ENCODE peak calls at places on chromosome 4, in nine cellular contexts. One of them, this sample, is unnamed.
A peak's percentile ranks its signal among the peaks of the same experiment; 100 is the strongest.

GRCh38 chr4:152572417-152573086 is 36.7 kb upstream of the FBXW7 start:
- DNase-seq in NCI-H1694: no peak
- DNase-seq in NCI-H1436: no peak
- DNase-seq in activated T-cell treated with anti-CD3 and anti-CD28 coated beads, Interleukin-2, amount 50 U/mL, for 1 hour: no peak
- DNase-seq in left cardiac atrium: no peak
- DNase-seq in heart right ventricle: no peak
- DNase-seq in NCI-H1930: no peak
- DNase-seq in heart left ventricle: no peak
- DNase-seq in hypothalamus: no peak
- DNase-seq in this sample: no peak

GRCh38 chr4:1991596-1992434 is 17.0 kb downstream of the NELFA start:
- DNase-seq in NCI-H1436: no peak
- DNase-seq in left cardiac atrium: no peak
- DNase-seq in NCI-H1930: no peak
- DNase-seq in hypothalamus: no peak
- DNase-seq in activated T-cell treated with anti-CD3 and anti-CD28 coated beads, Interleukin-2, amount 50 U/mL, for 1 hour: no peak
- DNase-seq in heart right ventricle: no peak
- DNase-seq in heart left ventricle: no peak
- DNase-seq in NCI-H1694: no peak
- DNase-seq in this sample: no peak

GRCh38 chr4:163332526-163333405 is at the start of gene NPY1R:
- DNase-seq in left cardiac atrium: peak; percentile 76
- DNase-seq in heart left ventricle: peak; percentile 70
- DNase-seq in heart right ventricle: peak; percentile 55
- DNase-seq in NCI-H1436: no peak
- DNase-seq in activated T-cell treated with anti-CD3 and anti-CD28 coated beads, Interleukin-2, amount 50 U/mL, for 1 hour: no peak
- DNase-seq in NCI-H1930: peak; percentile 57
- DNase-seq in NCI-H1694: no peak
- DNase-seq in hypothalamus: peak; percentile 87
- DNase-seq in this sample: peak; percentile 1

GRCh38 chr4:119314356-119314755 is 7.6 kb downstream of the FABP2 start:
- DNase-seq in activated T-cell treated with anti-CD3 and anti-CD28 coated beads, Interleukin-2, amount 50 U/mL, for 1 hour: no peak
- DNase-seq in hypothalamus: no peak
- DNase-seq in NCI-H1930: peak; percentile 34
- DNase-seq in left cardiac atrium: no peak
- DNase-seq in heart right ventricle: peak; percentile 29
- DNase-seq in NCI-H1436: peak; percentile 14
- DNase-seq in NCI-H1694: peak; percentile 20
- DNase-seq in heart left ventricle: no peak
- DNase-seq in this sample: peak; percentile 6

GRCh38 chr4:37976513-37976912 is 16.3 kb downstream of the PTTG2 start:
- DNase-seq in left cardiac atrium: no peak
- DNase-seq in hypothalamus: no peak
- DNase-seq in heart left ventricle: no peak
- DNase-seq in NCI-H1930: no peak
- DNase-seq in heart right ventricle: no peak
- DNase-seq in activated T-cell treated with anti-CD3 and anti-CD28 coated beads, Interleukin-2, amount 50 U/mL, for 1 hour: no peak
- DNase-seq in NCI-H1694: no peak
- DNase-seq in NCI-H1436: no peak
- DNase-seq in this sample: no peak

GRCh38 chr4:15665738-15666365 is 10.7 kb upstream of the FBXL5 start:
- DNase-seq in heart right ventricle: peak; percentile 16
- DNase-seq in activated T-cell treated with anti-CD3 and anti-CD28 coated beads, Interleukin-2, amount 50 U/mL, for 1 hour: no peak
- DNase-seq in heart left ventricle: no peak
- DNase-seq in left cardiac atrium: no peak
- DNase-seq in NCI-H1436: no peak
- DNase-seq in NCI-H1930: no peak
- DNase-seq in NCI-H1694: no peak
- DNase-seq in hypothalamus: no peak
- DNase-seq in this sample: no peak

GRCh38 chr4:4673070-4673469 is 131.2 kb upstream of the STX18 start:
- DNase-seq in NCI-H1436: no peak
- DNase-seq in heart left ventricle: no peak
- DNase-seq in left cardiac atrium: peak; percentile 24
- DNase-seq in activated T-cell treated with anti-CD3 and anti-CD28 coated beads, Interleukin-2, amount 50 U/mL, for 1 hour: no peak
- DNase-seq in heart right ventricle: no peak
- DNase-seq in NCI-H1930: no peak
- DNase-seq in NCI-H1694: no peak
- DNase-seq in hypothalamus: no peak
- DNase-seq in this sample: no peak

GRCh38 chr4:126715067-126715466 is 917.7 kb upstream of the INTU start:
- DNase-seq in NCI-H1694: no peak
- DNase-seq in NCI-H1930: no peak
- DNase-seq in NCI-H1436: no peak
- DNase-seq in hypothalamus: no peak
- DNase-seq in activated T-cell treated with anti-CD3 and anti-CD28 coated beads, Interleukin-2, amount 50 U/mL, for 1 hour: no peak
- DNase-seq in heart right ventricle: no peak
- DNase-seq in left cardiac atrium: no peak
- DNase-seq in heart left ventricle: no peak
- DNase-seq in this sample: no peak

GRCh38 chr4:9942921-9943600 is 78.2 kb downstream of the SLC2A9 start:
- DNase-seq in heart left ventricle: no peak
- DNase-seq in heart right ventricle: no peak
- DNase-seq in NCI-H1694: no peak
- DNase-seq in hypothalamus: no peak
- DNase-seq in left cardiac atrium: no peak
- DNase-seq in NCI-H1436: no peak
- DNase-seq in NCI-H1930: no peak
- DNase-seq in activated T-cell treated with anti-CD3 and anti-CD28 coated beads, Interleukin-2, amount 50 U/mL, for 1 hour: no peak
- DNase-seq in this sample: no peak

GRCh38 chr4:26622913-26623312 is 39.0 kb downstream of the TBC1D19 start:
- DNase-seq in activated T-cell treated with anti-CD3 and anti-CD28 coated beads, Interleukin-2, amount 50 U/mL, for 1 hour: no peak
- DNase-seq in heart right ventricle: no peak
- DNase-seq in left cardiac atrium: no peak
- DNase-seq in hypothalamus: no peak
- DNase-seq in NCI-H1694: no peak
- DNase-seq in NCI-H1930: no peak
- DNase-seq in NCI-H1436: no peak
- DNase-seq in heart left ventricle: no peak
- DNase-seq in this sample: no peak

GRCh38 chr4:109359040-109359646 is 56.7 kb upstream of the COL25A1 start:
- DNase-seq in heart right ventricle: no peak
- DNase-seq in NCI-H1694: no peak
- DNase-seq in NCI-H1930: no peak
- DNase-seq in left cardiac atrium: no peak
- DNase-seq in NCI-H1436: no peak
- DNase-seq in activated T-cell treated with anti-CD3 and anti-CD28 coated beads, Interleukin-2, amount 50 U/mL, for 1 hour: no peak
- DNase-seq in heart left ventricle: no peak
- DNase-seq in hypothalamus: no peak
- DNase-seq in this sample: no peak

GRCh38 chr4:30537462-30537861 is 182.7 kb upstream of the PCDH7 start:
- DNase-seq in left cardiac atrium: no peak
- DNase-seq in hypothalamus: no peak
- DNase-seq in activated T-cell treated with anti-CD3 and anti-CD28 coated beads, Interleukin-2, amount 50 U/mL, for 1 hour: no peak
- DNase-seq in heart right ventricle: no peak
- DNase-seq in heart left ventricle: no peak
- DNase-seq in NCI-H1436: no peak
- DNase-seq in NCI-H1930: no peak
- DNase-seq in NCI-H1694: no peak
- DNase-seq in this sample: no peak

GRCh38 chr4:147528054-147528453 is 47.2 kb downstream of the EDNRA start:
- DNase-seq in heart right ventricle: no peak
- DNase-seq in left cardiac atrium: no peak
- DNase-seq in hypothalamus: no peak
- DNase-seq in NCI-H1930: no peak
- DNase-seq in heart left ventricle: no peak
- DNase-seq in NCI-H1436: no peak
- DNase-seq in NCI-H1694: no peak
- DNase-seq in activated T-cell treated with anti-CD3 and anti-CD28 coated beads, Interleukin-2, amount 50 U/mL, for 1 hour: no peak
- DNase-seq in this sample: no peak

This sample was measured in activated CD4-positive, alpha-beta T cell treated with anti-CD3 and anti-CD28 coated beads for 4 hours.